ENCODE peak calls at places on chromosomes 16 and 17, in seven cellular contexts. R is fibroblast of the aortic adventitia, Z is HFF-Myc, H is mammary epithelial cell, U is cardiac fibroblast, D is cardiac muscle cell, B is A549. A is an unnamed sample.

GRCh38 chr17:16466407-16466806 is 25.6 kb downstream of the LRRC75A start:
- DNase-seq in U (no peak), D (no peak), H (no peak), Z (no peak), B (no peak), R (no peak), A (no peak)

GRCh38 chr16:71426069-71426879 is 15.6 kb downstream of the TLE7 start:
- DNase-seq in D (peak; percentile 80), Z (peak; percentile 90), H (peak; percentile 99), R (peak; percentile 77), B (peak; percentile 97), U (peak; percentile 78), A (peak; percentile 38)

GRCh38 chr17:18965530-18966236 is 13.7 kb downstream of the SLC5A10 start:
- DNase-seq in D (no peak), U (no peak), R (no peak), Z (no peak), H (no peak), B (no peak), A (no peak)

GRCh38 chr17:62688398-62689140 is 61.1 kb downstream of the MRC2 start:
- DNase-seq in B (no peak), U (no peak), H (no peak), Z (no peak), R (no peak), D (no peak), A (no peak)

GRCh38 chr16:31063843-31064611 is 10.0 kb downstream of the ZNF668 start:
- DNase-seq in R (no peak), Z (no peak), H (no peak), D (no peak), U (no peak), B (no peak), A (no peak)

GRCh38 chr16:49287572-49287971 is 5.9 kb upstream of the CBLN1 start:
- DNase-seq in D (no peak), R (no peak), U (no peak), Z (no peak), H (no peak), B (no peak), A (no peak)

GRCh38 chr17:60102632-60103047 is 23.9 kb upstream of the HEATR6 start:
- DNase-seq in H (no peak), U (peak; percentile 43), D (peak; percentile 58), B (peak; percentile 41), R (peak; percentile 45), Z (no peak), A (peak; percentile 47)

GRCh38 chr16:2468725-2469398 is 2.2 kb upstream of the NTN3 start:
- DNase-seq in H (no peak), D (no peak), R (no peak), U (no peak), Z (no peak), B (peak; percentile 44), A (no peak)

GRCh38 chr17:65531508-65532431 is 29.7 kb downstream of the AXIN2 start:
- DNase-seq in U (peak; percentile 96), B (peak; percentile 46), R (peak; percentile 96), H (no peak), D (peak; percentile 97), Z (peak; percentile 45), A (no peak)

GRCh38 chr17:19664136-19664820 is 15.7 kb downstream of the ALDH3A2 start:
- DNase-seq in H (no peak), D (no peak), U (no peak), R (no peak), Z (no peak), B (no peak), A (no peak)

GRCh38 chr17:61155590-61156181 is 244.0 kb upstream of the TBX2 start:
- DNase-seq in R (no peak), B (no peak), H (no peak), Z (no peak), D (no peak), U (no peak), A (no peak)

GRCh38 chr17:63675231-63675606 is 24.7 kb downstream of the LIMD2 start:
- DNase-seq in D (peak; percentile 52), H (no peak), U (peak; percentile 44), Z (no peak), B (no peak), R (peak; percentile 31), A (no peak)

GRCh38 chr16:84827131-84827574 is 7.4 kb downstream of the CRISPLD2 start:
- DNase-seq in H (no peak), B (no peak), Z (no peak), D (peak; percentile 57), U (peak; percentile 54), R (peak; percentile 52), A (no peak)

GRCh38 chr17:35778641-35779196 is 16.7 kb downstream of the MMP28 start:
- DNase-seq in U (no peak), D (peak; percentile 36), R (no peak), Z (no peak), H (peak; percentile 43), B (no peak), A (no peak)

GRCh38 chr16:49489686-49490320 is 116.2 kb downstream of the C16orf78 start:
- DNase-seq in R (no peak), U (no peak), H (no peak), B (no peak), D (no peak), Z (no peak), A (no peak)

GRCh38 chr17:82301916-82302497 is 15.4 kb downstream of the CD7 start:
- DNase-seq in B (no peak), U (no peak), D (no peak), H (peak; percentile 80), Z (no peak), R (no peak), A (no peak)

GRCh38 chr16:67979955-67980678 is at the start of gene DPEP3:
- DNase-seq in Z (no peak), B (no peak), D (peak; percentile 5), H (no peak), U (no peak), R (no peak), A (no peak)

GRCh38 chr16:84738255-84739038 is 38.6 kb downstream of the USP10 start:
- DNase-seq in R (peak; percentile 78), U (peak; percentile 83), H (peak; percentile 72), B (peak; percentile 84), D (peak; percentile 84), Z (no peak), A (no peak)

DNA sequence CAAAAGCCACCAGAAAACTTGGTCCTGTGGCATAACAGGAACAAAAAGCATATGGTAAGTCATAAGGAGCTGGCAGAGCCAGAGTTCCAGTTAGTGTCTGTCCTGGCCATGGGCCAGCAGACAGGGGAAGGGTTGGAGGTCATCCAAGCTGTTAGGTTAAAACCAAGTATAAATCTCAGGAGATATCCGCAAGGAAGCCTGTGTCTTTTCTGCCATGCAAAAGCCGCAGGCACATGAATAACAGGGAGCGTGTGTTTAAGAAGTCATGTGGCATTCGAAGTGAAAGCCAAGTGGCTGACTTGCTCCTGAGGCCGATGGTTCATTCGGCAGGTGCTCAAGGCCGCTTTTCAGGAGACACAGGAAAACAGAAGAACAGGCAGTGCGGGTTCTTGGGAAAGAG is 20.4 kb upstream of the PRKAR1A start:
- DNase-seq in D (no peak), U (no peak), R (no peak), H (no peak), Z (no peak), B (no peak), A (no peak)
- H3K4me3 ChIP-seq in D (no peak overlapping the region), U (no peak overlapping the region), R (no peak overlapping the region), H (no peak overlapping the region), Z (no peak overlapping the region), B (no peak overlapping the region), A (no peak overlapping the region)

DNA sequence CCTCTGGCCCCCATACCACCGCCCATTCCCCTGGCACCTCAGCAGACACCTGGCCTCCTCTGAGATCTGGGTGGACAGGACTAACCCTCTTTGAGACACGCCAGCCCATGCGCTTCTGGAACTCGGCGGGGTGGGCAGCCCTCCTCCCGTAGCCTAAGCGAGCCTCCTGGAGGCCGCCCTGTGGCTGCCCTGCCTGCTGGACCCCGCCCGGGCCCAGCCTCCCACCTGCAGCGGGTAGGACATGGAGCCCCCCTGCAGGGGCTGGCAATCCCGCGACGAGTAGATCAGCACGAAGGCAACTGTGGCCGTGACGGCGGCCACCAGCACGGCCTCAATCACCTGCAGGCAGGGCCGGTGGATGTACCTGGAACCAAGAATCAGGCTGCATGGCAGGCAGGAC is 8.2 kb upstream of the CCDC154 start:
- DNase-seq in H (no peak), B (no peak), D (no peak), U (no peak), R (no peak), Z (no peak), A (no peak)
- H3K4me3 ChIP-seq in H (no peak overlapping the region), B (no peak overlapping the region), D (no peak overlapping the region), U (no peak overlapping the region), R (no peak overlapping the region), Z (no peak overlapping the region), A (no peak overlapping the region)

GRCh38 chr17:74202879-74203432 is 522 bp upstream of the RPL38 start:
- DNase-seq in U (no peak), D (no peak), Z (no peak), B (no peak), R (no peak), H (no peak), A (no peak)
- H3K4me3 ChIP-seq in U (no peak overlapping the region), D (no peak overlapping the region), Z (no peak overlapping the region), B (peak overlapping the region; percentile 71), R (peak overlapping the region; percentile 44), H (no peak overlapping the region), A (peak overlapping the region; percentile 28)

DNA sequence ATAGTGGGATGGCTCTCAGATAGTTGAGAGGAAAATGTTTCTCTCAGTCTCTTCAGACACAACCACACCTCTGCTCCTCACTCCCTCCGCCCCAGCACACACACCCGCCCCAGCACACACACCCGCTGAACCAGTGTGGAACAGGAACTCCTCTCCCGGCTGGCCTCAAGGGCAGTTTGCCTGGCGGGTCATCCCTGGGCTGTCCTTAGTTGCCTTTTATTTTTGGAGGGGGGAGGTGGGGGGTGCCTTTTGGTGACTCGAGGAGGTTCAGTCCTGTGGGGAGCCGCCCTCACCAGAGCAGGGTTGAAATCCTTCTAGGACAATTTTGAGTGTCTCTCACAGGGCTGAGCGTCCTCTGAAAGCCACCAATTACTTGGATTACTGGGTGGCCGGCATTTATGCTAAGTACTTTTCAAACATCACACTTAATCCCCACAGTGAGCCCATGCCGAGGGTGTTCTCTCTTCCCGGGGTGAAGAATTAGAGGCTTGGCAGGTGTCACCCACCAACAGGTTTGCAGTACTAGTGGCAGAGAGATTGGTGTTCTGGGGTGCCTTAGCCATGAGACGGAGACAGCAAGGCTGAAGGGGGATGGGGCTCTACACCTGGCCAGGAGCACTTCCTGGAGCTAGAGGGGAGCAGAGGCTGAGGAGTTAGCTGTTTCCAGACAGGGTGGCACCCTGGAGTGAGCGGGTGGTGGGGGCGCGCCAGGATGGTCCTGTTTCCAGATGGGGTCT is 2.8 kb downstream of the RASD1 start:
- DNase-seq in H (no peak), U (peak; percentile 29), Z (no peak), B (no peak), D (no peak), R (no peak), A (no peak)
- H3K4me3 ChIP-seq in H (no peak overlapping the region), U (no peak overlapping the region), Z (no peak overlapping the region), B (no peak overlapping the region), D (no peak overlapping the region), R (no peak overlapping the region), A (no peak overlapping the region)

GRCh38 chr17:75897076-75898019 is 597 bp upstream of the TRIM65 start:
- DNase-seq in R (no peak), U (no peak), Z (no peak), D (no peak), B (no peak), H (no peak), A (no peak)
- H3K4me3 ChIP-seq in R (peak overlapping the region; percentile 57), U (peak overlapping the region; percentile 41), Z (peak overlapping the region; percentile 74), D (peak overlapping the region; percentile 79), B (peak overlapping the region; percentile 84), H (peak overlapping the region; percentile 77), A (peak overlapping the region; percentile 67)